ENCODE peak calls at places on chromosomes 7 and 10, in four cellular contexts. U is SK-N-SH, X is K562, P is GM12878. S is an unnamed sample.

GRCh38 chr7:128867842-128868623 is 5.4 kb downstream of the ATP6V1F start:
- DNase-seq in U (peak; percentile 71), P (no peak), X (no peak), S (no peak)

GRCh38 chr7:155882596-155882995 is 70.3 kb upstream of the SHH start:
- DNase-seq in U (no peak), X (no peak), P (no peak), S (no peak)

GRCh38 chr10:123451607-123452245 is 214.4 kb upstream of the GPR26 start:
- DNase-seq in X (peak; percentile 1), P (no peak), U (no peak), S (no peak)

GRCh38 chr7:131586259-131586658 is 29.8 kb upstream of the PODXL start:
- DNase-seq in U (no peak), P (no peak), X (peak; percentile 84), S (no peak)

GRCh38 chr10:46079831-46080585 is 33.9 kb upstream of the MSMB start:
- DNase-seq in X (no peak), U (no peak), P (no peak), S (no peak)

GRCh38 chr10:103820101-103821062 is 35.0 kb downstream of the SH3PXD2A start:
- DNase-seq in X (no peak), P (no peak), U (peak; percentile 84), S (no peak)

GRCh38 chr7:102813256-102814024 is 64.6 kb downstream of the FAM185A start:
- DNase-seq in P (no peak), X (no peak), U (no peak), S (no peak)

GRCh38 chr7:143929224-143929920 is 5.7 kb upstream of the OR2F2 start:
- DNase-seq in X (no peak), P (no peak), U (no peak), S (no peak)

GRCh38 chr10:29295813-29296212 is 6.9 kb downstream of the LYZL1 start:
- DNase-seq in X (no peak), P (no peak), U (no peak), S (no peak)

GRCh38 chr10:88165849-88166271 is 302.4 kb downstream of the PTEN start:
- DNase-seq in X (no peak), P (no peak), U (no peak), S (no peak)

GRCh38 chr7:30363778-30364563 is 79.6 kb downstream of the ZNRF2 start:
- DNase-seq in P (no peak), U (no peak), X (peak; percentile 59), S (no peak)

GRCh38 chr7:2090526-2091520 is 141.9 kb downstream of the MAD1L1 start:
- DNase-seq in P (no peak), U (no peak), X (no peak), S (no peak)

GRCh38 chr7:141550694-141551079 is 523 bp upstream of the AGK start:
- DNase-seq in X (no peak), P (no peak), U (peak; percentile 68), S (peak; percentile 51)

GRCh38 chr10:23204773-23205172 is 12.7 kb downstream of the PTF1A start:
- DNase-seq in P (no peak), X (no peak), U (no peak), S (no peak)

GRCh38 chr7:158683541-158683940 is 21.1 kb downstream of the NCAPG2 start:
- DNase-seq in P (no peak), X (no peak), U (no peak), S (no peak)

GRCh38 chr7:39127058-39127457 is 149.3 kb downstream of the POU6F2 start:
- DNase-seq in U (no peak), X (no peak), P (no peak), S (no peak)

GRCh38 chr10:3395487-3395886 is 222.9 kb upstream of the PITRM1 start:
- DNase-seq in P (no peak), X (no peak), U (peak; percentile 82), S (no peak)

GRCh38 chr10:22366771-22367170 is 21.5 kb downstream of the SPAG6 start:
- DNase-seq in P (no peak), U (no peak), X (no peak), S (no peak)

GRCh38 chr7:157426463-157427301 is 89.9 kb downstream of the DNAJB6 start:
- DNase-seq in U (no peak), X (no peak), P (no peak), S (no peak)

GRCh38 chr7:8125680-8126444 is 136.1 kb downstream of the ICA1 start:
- DNase-seq in X (no peak), P (peak; percentile 95), U (no peak), S (no peak)

GRCh38 chr7:95608344-95609173 is 12.2 kb upstream of the PDK4 start:
- DNase-seq in X (peak; percentile 79), P (peak; percentile 47), U (peak; percentile 28), S (no peak)

DNA sequence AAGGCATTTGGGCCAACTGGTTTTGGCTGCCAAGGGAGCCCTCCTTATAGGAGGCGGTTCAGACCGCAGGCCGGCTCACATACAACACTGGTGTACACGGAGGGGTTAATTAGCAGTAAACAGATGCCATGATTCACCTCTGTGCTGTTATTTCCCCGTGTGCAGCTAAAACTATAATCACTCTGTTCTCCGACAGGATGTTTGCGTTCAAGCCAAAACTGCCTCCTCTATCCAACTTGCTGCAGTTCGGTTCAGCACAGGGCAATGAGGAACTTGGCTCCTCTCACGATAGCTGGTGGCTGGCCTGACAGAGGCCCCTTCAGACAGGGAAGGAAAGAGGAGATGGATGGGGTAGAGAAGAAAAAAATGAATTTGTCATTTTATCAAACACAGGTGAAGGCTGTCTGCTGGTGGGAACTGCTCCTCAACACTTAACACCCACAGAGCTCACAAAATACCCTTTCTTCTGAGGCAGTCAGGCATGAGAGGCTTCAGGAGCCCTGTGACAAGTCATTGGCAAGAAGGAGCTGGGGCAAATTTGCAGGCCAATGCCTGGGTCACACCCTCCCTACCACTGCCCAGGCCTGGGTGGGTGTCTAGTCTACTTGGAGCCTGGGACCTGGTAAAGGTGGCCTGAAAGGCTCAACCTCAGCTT is 24.0 kb downstream of the KCNMA1 start:
- DNase-seq in P (no peak), U (peak; percentile 21), X (no peak), S (no peak)
- TF ChIP-seq EP300 in P (peak; percentile 46), U (no peak), X (no peak), S (no peak)

GRCh38 chr10:51214897-51215227 is 140.6 kb downstream of the PRKG1 start:
- DNase-seq in U (no peak), X (no peak), P (no peak), S (no peak)
- H2AFZ ChIP-seq in U (no peak overlapping the region), X (no peak overlapping the region), P (no peak overlapping the region), S (no peak overlapping the region)

GRCh38 chr7:70712942-70713341 is 419.0 kb upstream of the GALNT17 start:
- DNase-seq in U (no peak), X (no peak), P (no peak), S (no peak)

GRCh38 chr7:70710651-70711050 is 421.3 kb upstream of the GALNT17 start:
- DNase-seq in P (no peak), U (no peak), X (no peak), S (no peak)

GRCh38 chr7:70714506-70715038 is 417.4 kb upstream of the GALNT17 start:
- DNase-seq in X (no peak), U (no peak), P (no peak), S (no peak)

GRCh38 chr7:70710011-70710480 is 421.9 kb upstream of the GALNT17 start:
- DNase-seq in U (no peak), X (no peak), P (peak; percentile 73), S (no peak)

GRCh38 chr7:70711441-70711840 is 420.5 kb upstream of the GALNT17 start:
- DNase-seq in X (no peak), U (no peak), P (no peak), S (no peak)
- TF ChIP-seq EP300 in X (no peak), U (no peak), P (no peak), S (no peak)

GRCh38 chr7:88361357-88361756 is 54.7 kb upstream of the STEAP4 start:
- DNase-seq in U (no peak), P (no peak), X (no peak), S (no peak)
- H2AFZ ChIP-seq in U (peak overlapping the region; percentile 16), P (no peak overlapping the region), X (no peak overlapping the region), S (peak overlapping the region; percentile 48)

S was measured in H1.